ENCODE peak calls at places on chromosomes 3 and 15, in four cellular contexts. One of them, this sample, is unnamed.

GRCh38 chr3:39241502-39241901 is 38.3 kb downstream of the CX3CR1 start:
- DNase-seq in activated T-helper 1 cell treated with Interleukin-2 at 50 U/mL for 16 hours: no peak
- DNase-seq in activated gamma-delta T cell treated with Interleukin-2 at 50 U/mL for 16 hours: no peak
- DNase-seq in B cell: no peak
- DNase-seq in this sample: no peak

GRCh38 chr3:123651449-123652345 is 66.8 kb upstream of the HACD2 start:
- DNase-seq in activated T-helper 1 cell treated with Interleukin-2 at 50 U/mL for 16 hours: no peak
- DNase-seq in activated gamma-delta T cell treated with Interleukin-2 at 50 U/mL for 16 hours: no peak
- DNase-seq in B cell: no peak
- DNase-seq in this sample: no peak

GRCh38 chr3:114623420-114624046 is 329.7 kb downstream of the TIGIT start:
- DNase-seq in activated T-helper 1 cell treated with Interleukin-2 at 50 U/mL for 16 hours: no peak
- DNase-seq in activated gamma-delta T cell treated with Interleukin-2 at 50 U/mL for 16 hours: no peak
- DNase-seq in B cell: no peak
- DNase-seq in this sample: no peak

GRCh38 chr3:179558742-179559364 is 3.9 kb upstream of the ACTL6A start:
- DNase-seq in activated T-helper 1 cell treated with Interleukin-2 at 50 U/mL for 16 hours: no peak
- DNase-seq in activated gamma-delta T cell treated with Interleukin-2 at 50 U/mL for 16 hours: peak
- DNase-seq in B cell: peak
- DNase-seq in this sample: peak

GRCh38 chr3:189001559-189001958 is 170.2 kb upstream of the TPRG1 start:
- DNase-seq in activated T-helper 1 cell treated with Interleukin-2 at 50 U/mL for 16 hours: no peak
- DNase-seq in activated gamma-delta T cell treated with Interleukin-2 at 50 U/mL for 16 hours: no peak
- DNase-seq in B cell: no peak
- DNase-seq in this sample: no peak

GRCh38 chr15:92463826-92464225 is 70.1 kb downstream of the ST8SIA2 start:
- DNase-seq in activated T-helper 1 cell treated with Interleukin-2 at 50 U/mL for 16 hours: no peak
- DNase-seq in activated gamma-delta T cell treated with Interleukin-2 at 50 U/mL for 16 hours: no peak
- DNase-seq in B cell: no peak
- DNase-seq in this sample: no peak

GRCh38 chr3:197298341-197298857 is at the start of gene DLG1:
- DNase-seq in activated T-helper 1 cell treated with Interleukin-2 at 50 U/mL for 16 hours: peak
- DNase-seq in activated gamma-delta T cell treated with Interleukin-2 at 50 U/mL for 16 hours: peak
- DNase-seq in B cell: peak
- DNase-seq in this sample: no peak

GRCh38 chr15:79853492-79854328 is 43.1 kb downstream of the MTHFS start:
- DNase-seq in activated T-helper 1 cell treated with Interleukin-2 at 50 U/mL for 16 hours: peak
- DNase-seq in activated gamma-delta T cell treated with Interleukin-2 at 50 U/mL for 16 hours: peak
- DNase-seq in B cell: peak
- DNase-seq in this sample: peak

GRCh38 chr15:99447497-99448371 is 118.0 kb upstream of the MEF2A start:
- DNase-seq in activated T-helper 1 cell treated with Interleukin-2 at 50 U/mL for 16 hours: no peak
- DNase-seq in activated gamma-delta T cell treated with Interleukin-2 at 50 U/mL for 16 hours: no peak
- DNase-seq in B cell: no peak
- DNase-seq in this sample: no peak

GRCh38 chr3:46110701-46111493 is 83.6 kb upstream of the XCR1 start:
- DNase-seq in activated T-helper 1 cell treated with Interleukin-2 at 50 U/mL for 16 hours: no peak
- DNase-seq in activated gamma-delta T cell treated with Interleukin-2 at 50 U/mL for 16 hours: no peak
- DNase-seq in B cell: no peak
- DNase-seq in this sample: no peak

GRCh38 chr15:69045810-69046209 is 31.3 kb downstream of the NOX5 start:
- DNase-seq in activated T-helper 1 cell treated with Interleukin-2 at 50 U/mL for 16 hours: no peak
- DNase-seq in activated gamma-delta T cell treated with Interleukin-2 at 50 U/mL for 16 hours: no peak
- DNase-seq in B cell: no peak
- DNase-seq in this sample: no peak

GRCh38 chr3:111035896-111036295 is 35.7 kb upstream of the NECTIN3 start:
- DNase-seq in activated T-helper 1 cell treated with Interleukin-2 at 50 U/mL for 16 hours: no peak
- DNase-seq in activated gamma-delta T cell treated with Interleukin-2 at 50 U/mL for 16 hours: no peak
- DNase-seq in B cell: no peak
- DNase-seq in this sample: no peak

GRCh38 chr3:11543948-11544387 is 99.7 kb downstream of the VGLL4 start:
- DNase-seq in activated T-helper 1 cell treated with Interleukin-2 at 50 U/mL for 16 hours: no peak
- DNase-seq in activated gamma-delta T cell treated with Interleukin-2 at 50 U/mL for 16 hours: no peak
- DNase-seq in B cell: no peak
- DNase-seq in this sample: no peak

GRCh38 chr3:189286188-189286587 is 114.4 kb downstream of the TPRG1 start:
- DNase-seq in activated T-helper 1 cell treated with Interleukin-2 at 50 U/mL for 16 hours: no peak
- DNase-seq in activated gamma-delta T cell treated with Interleukin-2 at 50 U/mL for 16 hours: no peak
- DNase-seq in B cell: no peak
- DNase-seq in this sample: no peak

GRCh38 chr15:67049351-67050044 is 15.9 kb upstream of the SMAD3 start:
- DNase-seq in activated T-helper 1 cell treated with Interleukin-2 at 50 U/mL for 16 hours: no peak
- DNase-seq in activated gamma-delta T cell treated with Interleukin-2 at 50 U/mL for 16 hours: no peak
- DNase-seq in B cell: no peak
- DNase-seq in this sample: no peak

GRCh38 chr3:15427981-15428380 is 583 bp downstream of the EAF1 start:
- DNase-seq in activated T-helper 1 cell treated with Interleukin-2 at 50 U/mL for 16 hours: no peak
- DNase-seq in activated gamma-delta T cell treated with Interleukin-2 at 50 U/mL for 16 hours: no peak
- DNase-seq in B cell: no peak
- DNase-seq in this sample: no peak

GRCh38 chr15:74402873-74403589 is 30.7 kb downstream of the SEMA7A start:
- DNase-seq in activated T-helper 1 cell treated with Interleukin-2 at 50 U/mL for 16 hours: peak
- DNase-seq in activated gamma-delta T cell treated with Interleukin-2 at 50 U/mL for 16 hours: peak
- DNase-seq in B cell: peak
- DNase-seq in this sample: peak

GRCh38 chr15:67024322-67024997 is 40.9 kb upstream of the SMAD3 start:
- DNase-seq in activated T-helper 1 cell treated with Interleukin-2 at 50 U/mL for 16 hours: no peak
- DNase-seq in activated gamma-delta T cell treated with Interleukin-2 at 50 U/mL for 16 hours: no peak
- DNase-seq in B cell: no peak
- DNase-seq in this sample: no peak